ENCODE peak calls at places on chromosomes 11 and 22, in nine cellular contexts. B is Caco-2, G is cardiac muscle cell, P is Calu3, E is mucosa of descending colon, A is esophagus squamous epithelium, L is WTC11, W is body of pancreas, F is endodermal cell. S is an unnamed sample.

GRCh38 chr11:75450826-75451783 is 18.1 kb upstream of the KLHL35 start:
- DNase-seq in B (peak; percentile 79), G (peak; percentile 32), P (peak; percentile 49), E (no peak), A (no peak), L (peak; percentile 90), W (no peak), F (peak; percentile 92), S (peak; percentile 44)

GRCh38 chr11:109641549-109641948 is 219.6 kb downstream of the C11orf87 start:
- DNase-seq in B (peak; percentile 58), G (peak; percentile 82), P (no peak), E (no peak), A (no peak), L (peak; percentile 53), W (no peak), F (peak; percentile 83), S (peak; percentile 29)

GRCh38 chr11:102632026-102632425 is 6.9 kb upstream of the MMP20 start:
- DNase-seq in B (no peak), G (no peak), P (no peak), E (no peak), A (no peak), L (no peak), W (no peak), F (no peak), S (no peak)

GRCh38 chr11:108870373-108871020 is 205.6 kb downstream of the DDX10 start:
- DNase-seq in B (no peak), G (no peak), P (no peak), E (no peak), A (no peak), L (no peak), W (no peak), F (no peak), S (no peak)

GRCh38 chr11:111557425-111558111 is 17.0 kb downstream of the LAYN start:
- DNase-seq in B (no peak), G (no peak), P (no peak), E (no peak), A (no peak), L (no peak), W (no peak), F (no peak), S (no peak)

GRCh38 chr11:29628584-29628983 is 388.2 kb downstream of the KCNA4 start:
- DNase-seq in B (no peak), G (no peak), P (no peak), E (no peak), A (no peak), L (no peak), W (no peak), F (peak; percentile 39), S (no peak)

GRCh38 chr22:38034278-38034882 is 22.8 kb upstream of the PICK1 start:
- DNase-seq in B (no peak), G (peak; percentile 43), P (peak; percentile 88), E (peak; percentile 56), A (no peak), L (peak; percentile 71), W (peak; percentile 71), F (peak; percentile 89), S (no peak)

GRCh38 chr11:95412074-95412473 is 181.1 kb upstream of the SESN3 start:
- DNase-seq in B (no peak), G (no peak), P (no peak), E (no peak), A (no peak), L (no peak), W (no peak), F (no peak), S (no peak)

DNA sequence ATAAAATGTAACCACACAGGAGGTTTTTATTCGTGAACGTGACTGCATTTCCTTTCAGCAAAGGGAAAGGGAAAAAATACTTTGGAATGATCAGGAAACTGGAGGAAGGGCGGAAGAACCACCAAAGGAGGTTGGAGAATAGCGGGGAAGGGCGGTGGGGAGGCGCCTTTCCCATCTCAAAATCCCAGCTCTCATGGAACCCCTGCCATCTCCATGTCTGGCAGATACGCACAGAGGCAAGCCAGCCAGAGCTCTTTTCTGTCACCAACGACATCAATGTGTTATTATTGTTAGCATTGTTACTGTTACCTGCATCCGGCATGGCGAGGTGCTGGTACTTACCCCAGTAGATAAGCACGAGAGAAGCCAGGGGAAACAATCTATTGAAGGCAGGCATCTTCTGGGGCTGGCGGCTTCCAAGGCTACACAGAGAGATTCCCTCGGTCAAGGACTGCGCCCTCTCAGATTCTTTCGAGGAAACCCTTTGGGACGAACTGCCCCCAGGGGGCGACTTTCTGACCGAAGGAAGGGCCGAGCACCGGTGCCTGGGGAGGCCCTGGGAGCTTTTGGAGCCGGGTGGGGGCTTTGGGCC is 923 bp downstream of the SCN3B start:
- DNase-seq in B (no peak), G (no peak), P (peak; percentile 21), E (no peak), A (no peak), L (no peak), W (no peak), F (no peak), S (no peak)
- TF ChIP-seq CTCF in B (peak; percentile 35), G (peak; percentile 23), P (no peak), E (no peak), A (no peak), L (no peak), W (peak; percentile 7), F (peak; percentile 61), S (peak; percentile 50)

DNA sequence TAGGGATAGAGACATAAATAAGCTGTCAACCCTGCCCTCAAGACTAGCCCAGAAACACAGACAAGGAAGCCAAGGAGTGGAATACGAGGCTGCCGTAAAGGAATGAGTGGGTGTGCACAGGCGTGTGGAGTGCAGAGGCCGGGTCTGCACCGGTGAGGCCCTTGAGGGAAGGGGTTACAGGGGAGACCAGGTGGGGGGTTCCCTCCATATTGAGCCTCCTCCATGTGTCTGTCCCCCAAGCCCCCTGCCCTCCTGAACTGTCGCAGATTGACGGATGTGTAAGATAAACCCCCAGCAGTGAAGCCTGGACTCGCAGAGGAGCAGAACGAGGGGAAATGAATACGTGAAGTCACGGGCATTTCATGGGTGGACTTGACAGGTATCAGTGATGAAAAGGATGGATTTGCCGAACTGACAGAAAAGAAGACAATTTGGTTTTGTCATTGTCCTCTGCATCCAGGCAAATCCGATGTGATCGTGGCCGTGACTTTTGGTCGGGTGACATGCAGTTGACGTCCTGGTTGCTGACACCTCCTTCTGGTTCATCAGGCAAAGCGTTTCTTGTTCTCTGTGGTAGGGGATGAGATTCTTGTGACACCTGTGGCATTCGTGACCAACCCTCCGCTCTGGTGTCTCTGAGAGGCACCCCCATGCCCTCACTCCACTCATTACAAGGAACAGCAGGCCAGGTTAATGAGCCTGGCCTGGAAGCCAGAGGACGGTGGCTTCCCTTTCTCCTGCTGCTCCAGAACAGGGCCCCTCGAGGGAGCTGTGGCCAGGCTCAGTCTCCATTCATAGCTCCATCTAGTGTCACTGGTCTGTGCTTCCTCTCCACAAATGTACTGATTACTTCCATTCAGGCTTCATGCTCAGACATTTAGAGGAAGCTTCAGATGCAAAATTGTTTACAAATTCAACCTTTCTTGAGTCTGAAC is 223.1 kb upstream of the B3GAT1 start:
- DNase-seq in B (peak; percentile 42), G (peak; percentile 41), P (no peak), E (no peak), A (no peak), L (no peak), W (no peak), F (peak; percentile 67), S (no peak)
- TF ChIP-seq CTCF in B (peak; percentile 12), G (no peak), P (no peak), E (no peak), A (no peak), L (no peak), W (no peak), F (peak; percentile 66), S (peak; percentile 18)

GRCh38 chr22:28710112-28710888 is 30.7 kb upstream of the TTC28 start:
- DNase-seq in B (no peak), G (no peak), P (no peak), E (no peak), A (no peak), L (no peak), W (no peak), F (no peak), S (no peak)

GRCh38 chr22:28710889-28711285 is 30.7 kb downstream of the CHEK2 start:
- DNase-seq in B (no peak), G (no peak), P (no peak), E (no peak), A (no peak), L (no peak), W (no peak), F (no peak), S (no peak)

GRCh38 chr22:28711341-28711740 is 30.3 kb downstream of the CHEK2 start:
- DNase-seq in B (no peak), G (no peak), P (no peak), E (no peak), A (no peak), L (no peak), W (no peak), F (no peak), S (no peak)

GRCh38 chr22:28714043-28714442 is 27.6 kb downstream of the CHEK2 start:
- DNase-seq in B (no peak), G (no peak), P (no peak), E (no peak), A (no peak), L (no peak), W (no peak), F (no peak), S (no peak)

GRCh38 chr22:28711820-28712777 is 29.5 kb downstream of the CHEK2 start:
- DNase-seq in B (peak; percentile 25), G (no peak), P (no peak), E (no peak), A (no peak), L (no peak), W (peak; percentile 6), F (no peak), S (no peak)
- TF ChIP-seq CTCF in B (no peak), G (peak; percentile 28), P (no peak), E (no peak), A (no peak), L (no peak), W (no peak), F (peak; percentile 53), S (no peak)

GRCh38 chr22:30445438-30445936 is 19.9 kb downstream of the MTFP1 start:
- DNase-seq in B (no peak), G (no peak), P (no peak), E (no peak), A (no peak), L (no peak), W (no peak), F (no peak), S (no peak)

GRCh38 chr22:30439226-30439625 is 13.7 kb downstream of the MTFP1 start:
- DNase-seq in B (no peak), G (no peak), P (no peak), E (no peak), A (no peak), L (no peak), W (no peak), F (no peak), S (no peak)

GRCh38 chr22:30441088-30441487 is 15.5 kb downstream of the MTFP1 start:
- DNase-seq in B (no peak), G (no peak), P (no peak), E (no peak), A (no peak), L (no peak), W (no peak), F (no peak), S (no peak)

GRCh38 chr22:30439836-30440235 is 14.3 kb downstream of the MTFP1 start:
- DNase-seq in B (no peak), G (no peak), P (no peak), E (no peak), A (no peak), L (no peak), W (no peak), F (no peak), S (no peak)

DNA sequence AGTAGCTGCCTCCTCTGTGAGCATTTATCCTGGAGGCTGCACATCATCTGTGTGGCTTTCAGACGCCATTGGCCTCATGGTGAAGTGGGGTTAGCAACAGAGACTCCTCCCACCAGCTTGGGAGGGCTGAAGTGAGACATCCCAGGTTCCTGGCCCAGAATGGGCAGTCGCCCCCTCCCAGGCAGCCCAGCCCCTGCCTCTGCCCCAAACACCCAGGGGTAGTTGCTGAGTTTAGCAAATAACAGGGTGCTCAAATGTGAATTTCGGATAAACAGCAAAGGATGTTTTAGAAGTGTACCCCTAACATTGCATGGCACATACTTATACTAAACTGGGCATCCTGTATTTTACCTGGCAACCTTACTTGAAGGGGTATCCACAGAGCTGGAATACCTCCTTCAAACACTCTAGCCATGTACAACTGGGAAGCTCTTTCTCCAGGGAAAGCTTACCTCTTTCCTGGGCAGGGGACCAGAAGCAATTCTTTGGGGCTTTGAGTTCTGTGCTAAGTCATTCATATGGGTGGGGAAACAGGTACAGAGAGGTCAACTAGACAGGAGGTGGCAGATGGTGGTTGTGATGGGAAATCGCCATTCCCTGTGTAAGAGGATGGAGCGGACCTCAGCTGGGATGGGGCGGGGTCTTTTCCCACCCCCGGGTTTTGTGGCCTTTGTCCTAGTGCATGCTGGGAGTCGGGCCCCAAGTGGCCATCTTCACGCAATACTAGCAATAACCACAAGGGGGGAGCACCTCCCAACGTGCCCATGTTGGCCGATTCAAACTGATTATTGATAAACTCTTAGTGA is 19.3 kb downstream of the MTFP1 start:
- DNase-seq in B (peak; percentile 80), G (peak; percentile 71), P (peak; percentile 80), E (peak; percentile 54), A (no peak), L (peak; percentile 85), W (peak; percentile 62), F (peak; percentile 93), S (peak; percentile 65)
- TF ChIP-seq CTCF in B (peak; percentile 84), G (peak; percentile 82), P (peak; percentile 95), E (peak; percentile 67), A (peak; percentile 83), L (peak; percentile 91), W (peak; percentile 82), F (peak; percentile 93), S (peak; percentile 80)

S was measured in progenitor cell of endocrine pancreas.